ENCODE peak calls at places on chromosomes 3 and 15, in six cellular contexts. E is nucleus accumbens; M is effector memory CD4-positive, alpha-beta T cell; A is neural crest cell; K is stimulated activated naive CD8-positive, alpha-beta T cell treated with anti-CD3 and anti-CD28 coated beads, Interleukin-15, Interleukin-2, amounts not matched to agents 100 U/mL and 50 U/mL, for 24 hours; H is activated CD4-positive, alpha-beta memory T cell treated with anti-CD3 and anti-CD28 coated beads, Interleukin-2, amount 10 ng/mL, durations not matched to agents 7 days and 5 days. U is an unnamed sample.

GRCh38 chr3:43872301-43872700 is 181.6 kb downstream of the ABHD5 start:
- DNase-seq in E (no peak), M (no peak), A (no peak), K (no peak), H (no peak), U (no peak)

GRCh38 chr3:60633644-60634043 is 617.6 kb downstream of the FHIT start:
- DNase-seq in E (no peak), M (no peak), A (no peak), K (no peak), H (no peak), U (no peak)

GRCh38 chr3:66480666-66481065 is 20.2 kb downstream of the LRIG1 start:
- DNase-seq in E (no peak), M (peak), A (no peak), K (peak), H (peak), U (no peak)

GRCh38 chr3:186596568-186597287 is 16.1 kb upstream of the AHSG start:
- DNase-seq in E (no peak), M (no peak), A (no peak), K (no peak), H (no peak), U (no peak)

GRCh38 chr3:187005827-187006481 is 75.6 kb downstream of the ST6GAL1 start:
- DNase-seq in E (no peak), M (no peak), A (no peak), K (no peak), H (peak), U (no peak)

GRCh38 chr3:94694001-94694400 is 631.1 kb downstream of the NSUN3 start:
- DNase-seq in E (no peak), M (no peak), A (no peak), K (no peak), H (no peak), U (no peak)

GRCh38 chr3:105369501-105370371 is 3.0 kb downstream of the ALCAM start:
- DNase-seq in E (peak), M (peak), A (peak), K (peak), H (peak), U (peak)

GRCh38 chr3:85397434-85397833 is 438.6 kb downstream of the CADM2 start:
- DNase-seq in E (no peak), M (no peak), A (no peak), K (no peak), H (no peak), U (no peak)

GRCh38 chr3:169624533-169624972 is 39.0 kb downstream of the MECOM start:
- DNase-seq in E (no peak), M (no peak), A (no peak), K (no peak), H (no peak), U (no peak)

GRCh38 chr15:45640610-45641009 is 5.8 kb downstream of the SQOR start:
- DNase-seq in E (no peak), M (no peak), A (no peak), K (no peak), H (no peak), U (no peak)

GRCh38 chr3:100630664-100631063 is 21.3 kb downstream of the ADGRG7 start:
- DNase-seq in E (no peak), M (no peak), A (no peak), K (no peak), H (no peak), U (no peak)

GRCh38 chr15:65914371-65914770 is 45.1 kb downstream of the RAB11A start:
- DNase-seq in E (no peak), M (no peak), A (no peak), K (no peak), H (no peak), U (no peak)

GRCh38 chr15:70066422-70066821 is 31.3 kb downstream of the TLE3 start:
- DNase-seq in E (no peak), M (no peak), A (no peak), K (no peak), H (no peak), U (no peak)

GRCh38 chr3:192207239-192207638 is 520.1 kb downstream of the FGF12 start:
- DNase-seq in E (no peak), M (no peak), A (no peak), K (no peak), H (no peak), U (no peak)

GRCh38 chr15:83930813-83931212 is 276.9 kb downstream of the ADAMTSL3 start:
- DNase-seq in E (no peak), M (no peak), A (no peak), K (no peak), H (no peak), U (no peak)

GRCh38 chr15:37921527-37922385 is 12.7 kb upstream of the TMCO5A start:
- DNase-seq in E (no peak), M (no peak), A (no peak), K (no peak), H (no peak), U (no peak)

GRCh38 chr3:167728176-167728575 is 6.5 kb downstream of the PDCD10 start:
- DNase-seq in E (peak), M (no peak), A (no peak), K (no peak), H (no peak), U (no peak)

GRCh38 chr15:42160110-42160509 is 3.7 kb upstream of the PLA2G4F start:
- DNase-seq in E (no peak), M (no peak), A (no peak), K (no peak), H (no peak), U (no peak)

GRCh38 chr3:186166036-186166435 is 57.1 kb upstream of the ETV5 start:
- DNase-seq in E (no peak), M (no peak), A (no peak), K (no peak), H (no peak), U (no peak)

GRCh38 chr15:88741046-88741445 is 62.2 kb upstream of the ACAN start:
- DNase-seq in E (no peak), M (no peak), A (no peak), K (no peak), H (no peak), U (no peak)

GRCh38 chr3:10695595-10696285 is 120.3 kb upstream of the SLC6A11 start:
- DNase-seq in E (peak), M (no peak), A (no peak), K (no peak), H (no peak), U (no peak)

GRCh38 chr3:44434834-44435510 is 42.5 kb downstream of the ZNF445 start:
- DNase-seq in E (no peak), M (no peak), A (no peak), K (no peak), H (no peak), U (no peak)

GRCh38 chr3:71253169-71253568 is 330.4 kb downstream of the FOXP1 start:
- DNase-seq in E (no peak), M (no peak), A (no peak), K (no peak), H (no peak), U (no peak)

GRCh38 chr15:40421246-40422157 is 15.9 kb downstream of the IVD start:
- DNase-seq in E (peak), M (peak), A (peak), K (peak), H (peak), U (peak)

GRCh38 chr3:157920804-157921203 is 185.4 kb downstream of the SHOX2 start:
- DNase-seq in E (no peak), M (no peak), A (no peak), K (no peak), H (no peak), U (no peak)

GRCh38 chr3:182843478-182843877 is 50.2 kb downstream of the ATP11B start:
- DNase-seq in E (no peak), M (no peak), A (no peak), K (no peak), H (no peak), U (no peak)

GRCh38 chr3:64650710-64651109 is 37.1 kb downstream of the ADAMTS9 start:
- DNase-seq in E (no peak), M (no peak), A (no peak), K (no peak), H (no peak), U (no peak)